ENCODE peak calls at places on chromosomes 12 and 14, in eight cellular contexts. W is activated B cell treated with CpG ODN at 0.5 μM for 24 hours; N is pancreas; B is effector memory CD4-positive, alpha-beta T cell; S is iPS DF 6.9; K is RWPE1; O is H7; V is A549. R is an unnamed sample.

GRCh38 chr14:23438130-23438893 is 2.9 kb upstream of the MYH7 start:
- DNase-seq in W (no peak), N (peak; percentile 30), B (no peak), S (no peak), K (no peak), O (peak; percentile 44), V (no peak), R (no peak)

GRCh38 chr12:65123435-65124063 is 2.4 kb upstream of the WIF1 start:
- DNase-seq in W (no peak), N (no peak), B (no peak), S (no peak), K (peak; percentile 6), O (peak; percentile 5), V (peak; percentile 51), R (no peak)

GRCh38 chr12:108127654-108128053 is 1.4 kb upstream of the WSCD2 start:
- DNase-seq in W (no peak), N (no peak), B (no peak), S (no peak), K (no peak), O (no peak), V (no peak), R (no peak)

GRCh38 chr14:103091041-103091882 is 3.3 kb upstream of the EXOC3L4 start:
- DNase-seq in W (peak; percentile 70), N (peak; percentile 85), B (peak; percentile 61), S (no peak), K (no peak), O (peak; percentile 96), V (no peak), R (peak; percentile 91)

GRCh38 chr12:29783773-29784666 is at the start of gene TMTC1:
- DNase-seq in W (no peak), N (peak; percentile 86), B (no peak), S (no peak), K (peak; percentile 9), O (peak; percentile 96), V (no peak), R (peak; percentile 90)

GRCh38 chr12:131422185-131422515 is 288.7 kb upstream of the SFSWAP start:
- DNase-seq in W (no peak), N (no peak), B (no peak), S (no peak), K (no peak), O (no peak), V (no peak), R (no peak)

GRCh38 chr14:52328286-52328685 is 14.2 kb downstream of the PTGER2 start:
- DNase-seq in W (no peak), N (no peak), B (no peak), S (no peak), K (peak; percentile 59), O (no peak), V (no peak), R (no peak)

GRCh38 chr14:93906341-93907329 is 20.5 kb upstream of the FAM181A start:
- DNase-seq in W (no peak), N (peak; percentile 78), B (no peak), S (peak; percentile 72), K (peak; percentile 83), O (peak; percentile 89), V (peak; percentile 36), R (peak; percentile 100)

GRCh38 chr14:92322516-92322915 is 449 bp upstream of the SLC24A4 start:
- DNase-seq in W (no peak), N (no peak), B (no peak), S (no peak), K (no peak), O (peak; percentile 70), V (no peak), R (peak; percentile 36)